ENCODE peak calls at places on chromosomes 1 and 21, in ten cellular contexts. C, V, J, S, Z, T, F, X, D and N are unnamed samples.

GRCh38 chr1:10679521-10680220 is 116.8 kb downstream of the CASZ1 start:
- DNase-seq in X (peak; percentile 36), S (peak; percentile 87), D (no peak), C (peak; percentile 65), Z (no peak), V (no peak), T (peak; percentile 82), J (no peak), F (peak; percentile 62), N (peak; percentile 67)

GRCh38 chr1:41448831-41449230 is 35.7 kb downstream of the EDN2 start:
- DNase-seq in X (no peak), J (no peak), V (no peak), D (no peak), T (no peak), C (no peak), F (no peak), S (no peak), Z (no peak), N (no peak)

GRCh38 chr1:182329471-182329870 is 62.1 kb downstream of the GLUL start:
- DNase-seq in V (no peak), Z (no peak), T (no peak), F (no peak), C (no peak), J (no peak), D (no peak), X (no peak), S (no peak), N (no peak)

GRCh38 chr21:44618909-44619308 is 7.0 kb downstream of the KRTAP10-8 start:
- DNase-seq in J (no peak), S (no peak), T (no peak), V (no peak), F (no peak), X (no peak), C (no peak), Z (no peak), D (no peak), N (no peak)

GRCh38 chr1:167057297-167057688 is 32.9 kb downstream of the GPA33 start:
- DNase-seq in J (no peak), Z (peak; percentile 56), C (peak; percentile 56), D (no peak), T (peak; percentile 39), F (peak; percentile 9), V (peak; percentile 51), S (peak; percentile 52), X (no peak), N (peak; percentile 21)

GRCh38 chr1:61192666-61193325 is 110.4 kb downstream of the NFIA start:
- DNase-seq in Z (no peak), S (no peak), J (no peak), X (peak; percentile 44), V (no peak), T (no peak), F (no peak), C (no peak), D (no peak), N (no peak)

GRCh38 chr1:63713627-63714481 is 60.0 kb upstream of the ROR1 start:
- DNase-seq in F (peak; percentile 93), V (peak; percentile 51), T (no peak), C (peak; percentile 57), X (no peak), Z (no peak), D (no peak), J (no peak), S (no peak), N (no peak)

GRCh38 chr1:23417570-23417969 is 7.0 kb downstream of the TCEA3 start:
- DNase-seq in X (no peak), D (no peak), F (no peak), Z (no peak), V (no peak), S (peak; percentile 71), T (peak; percentile 56), J (peak; percentile 65), C (no peak), N (peak; percentile 39)

GRCh38 chr1:83994111-83994510 is 4.8 kb downstream of the TTLL7 start:
- DNase-seq in Z (no peak), C (no peak), J (no peak), D (no peak), T (no peak), V (no peak), F (no peak), S (no peak), X (no peak), N (no peak)

GRCh38 chr1:84433253-84434080 is 35.2 kb downstream of the DNASE2B start:
- DNase-seq in D (no peak), J (peak; percentile 72), V (peak; percentile 33), S (peak; percentile 53), Z (no peak), F (peak; percentile 78), C (peak; percentile 87), X (peak; percentile 81), T (peak; percentile 30), N (peak; percentile 70)

GRCh38 chr1:218426343-218426657 is 81.2 kb downstream of the TGFB2 start:
- DNase-seq in D (peak; percentile 55), F (peak; percentile 43), S (no peak), V (peak; percentile 43), C (no peak), J (peak; percentile 38), Z (no peak), T (peak; percentile 95), X (no peak), N (peak; percentile 19)

GRCh38 chr1:222600274-222600673 is 10.5 kb upstream of the TAF1A start:
- DNase-seq in Z (no peak), C (no peak), D (no peak), J (no peak), V (no peak), X (peak; percentile 19), S (no peak), T (peak; percentile 27), F (no peak), N (no peak)

GRCh38 chr1:179229214-179230140 is at the start of gene ABL2:
- DNase-seq in D (no peak), C (peak; percentile 31), F (no peak), V (peak; percentile 70), X (peak; percentile 48), T (peak; percentile 18), S (peak; percentile 48), Z (no peak), J (peak; percentile 37), N (peak; percentile 64)
- TF ChIP-seq POLR2A in D (no peak), C (no peak), F (no peak), V (peak; percentile 24), X (peak; percentile 27), T (no peak), S (no peak), Z (no peak), J (peak; percentile 10), N (peak; percentile 45)

GRCh38 chr1:903721-904270 is 19.9 kb upstream of the SAMD11 start:
- DNase-seq in D (no peak), F (no peak), S (peak; percentile 24), T (no peak), V (no peak), C (no peak), X (no peak), J (peak; percentile 24), Z (peak; percentile 83), N (no peak)
- H3K4me3 ChIP-seq in D (no peak overlapping the region), F (no peak overlapping the region), S (peak overlapping the region; percentile 44), T (peak overlapping the region; percentile 59), V (peak overlapping the region; percentile 52), C (peak overlapping the region; percentile 42), X (no peak overlapping the region), J (no peak overlapping the region), Z (no peak overlapping the region), N (no peak overlapping the region)

GRCh38 chr1:116511459-116512019 is 59.3 kb downstream of the CD58 start:
- DNase-seq in S (no peak), D (no peak), J (no peak), T (no peak), C (no peak), V (no peak), X (no peak), F (no peak), Z (no peak), N (no peak)

GRCh38 chr1:116508090-116508983 is 62.5 kb downstream of the CD58 start:
- DNase-seq in X (no peak), T (no peak), V (no peak), S (no peak), D (no peak), J (no peak), C (no peak), F (no peak), Z (no peak), N (no peak)

GRCh38 chr1:116506132-116507004 is 64.5 kb downstream of the CD58 start:
- DNase-seq in J (no peak), D (no peak), C (no peak), F (no peak), S (no peak), T (no peak), Z (no peak), V (no peak), X (no peak), N (no peak)

GRCh38 chr1:116510361-116510760 is 60.5 kb downstream of the CD58 start:
- DNase-seq in C (no peak), S (no peak), F (no peak), T (no peak), V (no peak), D (no peak), Z (no peak), X (no peak), J (no peak), N (no peak)

DNA sequence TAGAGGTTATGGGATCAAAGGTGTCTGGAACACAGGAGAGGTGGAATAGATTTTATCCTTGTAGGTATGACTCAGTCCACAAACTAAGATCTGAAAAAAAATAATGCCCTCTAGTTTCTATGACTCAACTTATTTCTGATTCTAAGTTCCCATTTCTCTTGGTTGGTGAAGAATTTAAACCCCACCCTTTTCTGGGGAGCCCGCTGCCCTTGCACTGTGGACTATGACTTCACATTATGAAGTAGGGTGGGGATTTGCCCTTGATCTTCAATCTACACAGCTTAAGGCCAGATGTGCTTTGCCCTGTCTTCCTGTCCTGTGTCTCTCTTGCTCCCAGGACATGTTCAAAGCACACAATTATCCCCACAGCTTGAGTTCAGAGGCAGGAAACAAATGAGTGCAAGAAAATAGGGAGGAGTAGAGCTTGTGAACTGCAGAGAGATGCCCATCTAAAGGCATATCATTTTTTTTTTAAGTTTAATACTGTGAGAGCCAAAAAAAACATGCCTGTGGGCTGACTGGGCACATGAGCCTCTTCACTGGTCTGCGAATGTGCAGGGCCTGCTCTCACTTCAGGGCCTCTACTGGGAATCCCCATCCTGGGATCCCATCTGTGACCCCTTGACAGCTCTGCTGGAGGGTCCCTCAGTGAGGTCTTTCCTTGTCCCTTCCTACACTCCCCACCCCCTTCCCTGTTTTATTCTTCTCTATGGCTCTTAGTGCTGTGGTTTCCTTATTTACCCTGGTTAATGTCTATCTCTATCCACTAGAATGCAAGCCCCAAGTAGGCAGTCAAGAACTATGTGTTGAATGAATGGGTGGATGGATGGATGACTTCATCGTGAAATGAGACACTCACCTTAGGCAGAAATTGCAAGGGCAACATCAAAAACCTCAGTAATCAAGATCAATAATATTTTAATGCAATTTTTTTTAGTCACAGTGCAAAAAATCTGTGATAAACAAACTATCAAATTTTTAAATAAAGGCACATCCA is 61.5 kb downstream of the CD58 start:
- DNase-seq in C (peak; percentile 88), X (peak; percentile 68), T (peak; percentile 89), F (peak; percentile 84), D (no peak), V (peak; percentile 19), J (no peak), S (no peak), Z (no peak), N (no peak)
- TF ChIP-seq POLR2A in C (no peak), X (no peak), T (no peak), F (no peak), D (no peak), V (no peak), J (no peak), S (no peak), Z (no peak), N (no peak)

DNA sequence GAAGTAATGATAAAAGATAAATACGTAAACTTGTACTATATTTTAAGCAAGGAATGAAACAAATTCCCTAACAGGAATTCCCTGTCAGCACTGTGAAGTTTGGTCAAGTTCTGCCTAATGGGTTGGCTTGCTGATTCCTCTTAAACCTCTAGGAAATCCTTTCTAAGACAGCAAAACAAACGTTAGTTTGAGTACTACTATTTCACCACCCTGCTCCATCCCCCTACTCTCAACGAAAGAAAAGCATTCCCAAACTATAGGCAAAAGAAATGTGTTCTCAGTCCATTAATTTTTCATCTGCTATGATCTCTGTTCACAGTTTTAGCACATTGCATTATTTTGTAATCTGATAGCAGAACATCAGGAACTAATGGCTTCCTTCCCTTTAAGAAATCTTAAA is 16.1 kb downstream of the SERPINC1 start:
- DNase-seq in S (no peak), C (no peak), X (no peak), Z (no peak), T (no peak), D (no peak), V (no peak), F (no peak), J (no peak), N (no peak)
- H3K4me3 ChIP-seq in S (no peak overlapping the region), C (no peak overlapping the region), X (no peak overlapping the region), Z (no peak overlapping the region), T (no peak overlapping the region), D (no peak overlapping the region), V (no peak overlapping the region), F (no peak overlapping the region), J (no peak overlapping the region), N (no peak overlapping the region)